ENCODE peak calls at places on chromosomes 12 and 14, in seven cellular contexts. One of them, this sample, is unnamed.

GRCh38 chr12:102543494-102543893 is 63.1 kb upstream of the IGF1 start:
- DNase-seq in A549: no peak
- DNase-seq in activated naive CD8-positive, alpha-beta T cell treated with anti-CD3 and anti-CD28 coated beads, Interleukin-2, amount 50 U/mL, for 24 hours: peak; percentile 4
- DNase-seq in HuH-7: peak; percentile 10
- DNase-seq in T-helper 22 cell: no peak
- DNase-seq in neural progenitor cell: no peak
- DNase-seq in heart left ventricle: no peak
- DNase-seq in this sample: no peak

GRCh38 chr14:38762436-38762835 is 340.6 kb downstream of the SEC23A start:
- DNase-seq in neural progenitor cell: no peak
- DNase-seq in activated naive CD8-positive, alpha-beta T cell treated with anti-CD3 and anti-CD28 coated beads, Interleukin-2, amount 50 U/mL, for 24 hours: no peak
- DNase-seq in A549: no peak
- DNase-seq in HuH-7: no peak
- DNase-seq in T-helper 22 cell: no peak
- DNase-seq in heart left ventricle: no peak
- DNase-seq in this sample: no peak

GRCh38 chr12:45331552-45331951 is 115.7 kb downstream of the ANO6 start:
- DNase-seq in T-helper 22 cell: no peak
- DNase-seq in A549: no peak
- DNase-seq in neural progenitor cell: no peak
- DNase-seq in HuH-7: no peak
- DNase-seq in activated naive CD8-positive, alpha-beta T cell treated with anti-CD3 and anti-CD28 coated beads, Interleukin-2, amount 50 U/mL, for 24 hours: no peak
- DNase-seq in heart left ventricle: no peak
- DNase-seq in this sample: no peak

GRCh38 chr14:96090441-96091148 is 51.4 kb downstream of the C14orf132 start:
- DNase-seq in neural progenitor cell: no peak
- DNase-seq in activated naive CD8-positive, alpha-beta T cell treated with anti-CD3 and anti-CD28 coated beads, Interleukin-2, amount 50 U/mL, for 24 hours: no peak
- DNase-seq in T-helper 22 cell: no peak
- DNase-seq in A549: no peak
- DNase-seq in heart left ventricle: peak; percentile 82
- DNase-seq in HuH-7: no peak
- DNase-seq in this sample: no peak

GRCh38 chr14:69044965-69045555 is 66.0 kb upstream of the ACTN1 start:
- DNase-seq in A549: no peak
- DNase-seq in HuH-7: no peak
- DNase-seq in activated naive CD8-positive, alpha-beta T cell treated with anti-CD3 and anti-CD28 coated beads, Interleukin-2, amount 50 U/mL, for 24 hours: no peak
- DNase-seq in neural progenitor cell: no peak
- DNase-seq in T-helper 22 cell: no peak
- DNase-seq in heart left ventricle: peak; percentile 59
- DNase-seq in this sample: no peak

GRCh38 chr12:82758743-82759142 is 72.0 kb downstream of the TMTC2 start:
- DNase-seq in HuH-7: no peak
- DNase-seq in activated naive CD8-positive, alpha-beta T cell treated with anti-CD3 and anti-CD28 coated beads, Interleukin-2, amount 50 U/mL, for 24 hours: no peak
- DNase-seq in T-helper 22 cell: no peak
- DNase-seq in A549: peak; percentile 12
- DNase-seq in heart left ventricle: no peak
- DNase-seq in neural progenitor cell: no peak
- DNase-seq in this sample: peak; percentile 41

GRCh38 chr14:66069830-66070541 is 416.2 kb upstream of the CCDC196 start:
- DNase-seq in neural progenitor cell: no peak
- DNase-seq in A549: no peak
- DNase-seq in activated naive CD8-positive, alpha-beta T cell treated with anti-CD3 and anti-CD28 coated beads, Interleukin-2, amount 50 U/mL, for 24 hours: no peak
- DNase-seq in T-helper 22 cell: no peak
- DNase-seq in heart left ventricle: no peak
- DNase-seq in HuH-7: no peak
- DNase-seq in this sample: peak; percentile 38

GRCh38 chr14:22534547-22534946 is 54.5 kb downstream of the DAD1 start:
- DNase-seq in A549: no peak
- DNase-seq in neural progenitor cell: no peak
- DNase-seq in HuH-7: no peak
- DNase-seq in heart left ventricle: no peak
- DNase-seq in T-helper 22 cell: no peak
- DNase-seq in activated naive CD8-positive, alpha-beta T cell treated with anti-CD3 and anti-CD28 coated beads, Interleukin-2, amount 50 U/mL, for 24 hours: no peak
- DNase-seq in this sample: no peak

GRCh38 chr12:3321881-3322280 is 169.1 kb upstream of the PRMT8 start:
- DNase-seq in heart left ventricle: no peak
- DNase-seq in neural progenitor cell: no peak
- DNase-seq in HuH-7: no peak
- DNase-seq in activated naive CD8-positive, alpha-beta T cell treated with anti-CD3 and anti-CD28 coated beads, Interleukin-2, amount 50 U/mL, for 24 hours: no peak
- DNase-seq in T-helper 22 cell: no peak
- DNase-seq in A549: no peak
- DNase-seq in this sample: no peak

GRCh38 chr14:74401504-74402241 is 24.3 kb downstream of the SYNDIG1L start:
- DNase-seq in heart left ventricle: peak; percentile 29
- DNase-seq in neural progenitor cell: peak; percentile 76
- DNase-seq in A549: no peak
- DNase-seq in T-helper 22 cell: peak; percentile 33
- DNase-seq in activated naive CD8-positive, alpha-beta T cell treated with anti-CD3 and anti-CD28 coated beads, Interleukin-2, amount 50 U/mL, for 24 hours: peak; percentile 66
- DNase-seq in HuH-7: no peak
- DNase-seq in this sample: no peak

GRCh38 chr14:70585221-70585620 is 15.2 kb downstream of the MED6 start:
- DNase-seq in heart left ventricle: no peak
- DNase-seq in neural progenitor cell: peak; percentile 6
- DNase-seq in A549: peak; percentile 21
- DNase-seq in HuH-7: no peak
- DNase-seq in activated naive CD8-positive, alpha-beta T cell treated with anti-CD3 and anti-CD28 coated beads, Interleukin-2, amount 50 U/mL, for 24 hours: no peak
- DNase-seq in T-helper 22 cell: no peak
- DNase-seq in this sample: peak; percentile 26

GRCh38 chr14:68598621-68599447 is 194.0 kb downstream of the ZFP36L1 start:
- DNase-seq in T-helper 22 cell: no peak
- DNase-seq in HuH-7: peak; percentile 68
- DNase-seq in activated naive CD8-positive, alpha-beta T cell treated with anti-CD3 and anti-CD28 coated beads, Interleukin-2, amount 50 U/mL, for 24 hours: no peak
- DNase-seq in A549: peak; percentile 95
- DNase-seq in heart left ventricle: peak; percentile 73
- DNase-seq in neural progenitor cell: no peak
- DNase-seq in this sample: no peak

GRCh38 chr12:70389678-70390077 is 23.6 kb downstream of the KCNMB4 start:
- DNase-seq in T-helper 22 cell: no peak
- DNase-seq in activated naive CD8-positive, alpha-beta T cell treated with anti-CD3 and anti-CD28 coated beads, Interleukin-2, amount 50 U/mL, for 24 hours: no peak
- DNase-seq in neural progenitor cell: no peak
- DNase-seq in A549: no peak
- DNase-seq in HuH-7: no peak
- DNase-seq in heart left ventricle: no peak
- DNase-seq in this sample: no peak

GRCh38 chr12:95633671-95634465 is 82.6 kb upstream of the USP44 start:
- DNase-seq in activated naive CD8-positive, alpha-beta T cell treated with anti-CD3 and anti-CD28 coated beads, Interleukin-2, amount 50 U/mL, for 24 hours: no peak
- DNase-seq in A549: no peak
- DNase-seq in heart left ventricle: no peak
- DNase-seq in HuH-7: no peak
- DNase-seq in T-helper 22 cell: no peak
- DNase-seq in neural progenitor cell: no peak
- DNase-seq in this sample: no peak

GRCh38 chr14:73188501-73188903 is 48.8 kb upstream of the PAPLN start:
- DNase-seq in HuH-7: no peak
- DNase-seq in A549: peak; percentile 45
- DNase-seq in heart left ventricle: no peak
- DNase-seq in neural progenitor cell: no peak
- DNase-seq in T-helper 22 cell: no peak
- DNase-seq in activated naive CD8-positive, alpha-beta T cell treated with anti-CD3 and anti-CD28 coated beads, Interleukin-2, amount 50 U/mL, for 24 hours: no peak
- DNase-seq in this sample: no peak

GRCh38 chr14:99885649-99885958 is 92.4 kb downstream of the EML1 start:
- DNase-seq in HuH-7: no peak
- DNase-seq in heart left ventricle: no peak
- DNase-seq in neural progenitor cell: no peak
- DNase-seq in T-helper 22 cell: no peak
- DNase-seq in A549: no peak
- DNase-seq in activated naive CD8-positive, alpha-beta T cell treated with anti-CD3 and anti-CD28 coated beads, Interleukin-2, amount 50 U/mL, for 24 hours: no peak
- DNase-seq in this sample: no peak

GRCh38 chr14:55446127-55446736 is 5.8 kb upstream of the TBPL2 start:
- DNase-seq in heart left ventricle: peak; percentile 50
- DNase-seq in neural progenitor cell: peak; percentile 91
- DNase-seq in A549: peak; percentile 80
- DNase-seq in activated naive CD8-positive, alpha-beta T cell treated with anti-CD3 and anti-CD28 coated beads, Interleukin-2, amount 50 U/mL, for 24 hours: peak; percentile 64
- DNase-seq in T-helper 22 cell: peak; percentile 12
- DNase-seq in HuH-7: peak; percentile 69
- DNase-seq in this sample: peak; percentile 83

GRCh38 chr12:12890815-12891645 is at the start of gene GPRC5A:
- DNase-seq in HuH-7: peak; percentile 57
- DNase-seq in neural progenitor cell: peak; percentile 54
- DNase-seq in A549: peak; percentile 99
- DNase-seq in T-helper 22 cell: no peak
- DNase-seq in heart left ventricle: peak; percentile 61
- DNase-seq in activated naive CD8-positive, alpha-beta T cell treated with anti-CD3 and anti-CD28 coated beads, Interleukin-2, amount 50 U/mL, for 24 hours: peak; percentile 34
- DNase-seq in this sample: no peak

GRCh38 chr12:52182898-52183543 is 8.8 kb downstream of the KRT80 start:
- DNase-seq in neural progenitor cell: no peak
- DNase-seq in A549: no peak
- DNase-seq in HuH-7: no peak
- DNase-seq in T-helper 22 cell: no peak
- DNase-seq in activated naive CD8-positive, alpha-beta T cell treated with anti-CD3 and anti-CD28 coated beads, Interleukin-2, amount 50 U/mL, for 24 hours: no peak
- DNase-seq in heart left ventricle: no peak
- DNase-seq in this sample: no peak

GRCh38 chr12:122082621-122083356 is 4.2 kb downstream of the MLXIP start:
- DNase-seq in A549: no peak
- DNase-seq in neural progenitor cell: no peak
- DNase-seq in heart left ventricle: no peak
- DNase-seq in T-helper 22 cell: no peak
- DNase-seq in activated naive CD8-positive, alpha-beta T cell treated with anti-CD3 and anti-CD28 coated beads, Interleukin-2, amount 50 U/mL, for 24 hours: no peak
- DNase-seq in HuH-7: no peak
- DNase-seq in this sample: no peak

GRCh38 chr12:68440068-68440581 is 108.0 kb upstream of the MDM1 start:
- DNase-seq in HuH-7: no peak
- DNase-seq in T-helper 22 cell: no peak
- DNase-seq in A549: no peak
- DNase-seq in heart left ventricle: no peak
- DNase-seq in neural progenitor cell: no peak
- DNase-seq in activated naive CD8-positive, alpha-beta T cell treated with anti-CD3 and anti-CD28 coated beads, Interleukin-2, amount 50 U/mL, for 24 hours: no peak
- DNase-seq in this sample: no peak

GRCh38 chr14:93010543-93011541 is 87.9 kb downstream of the CHGA start:
- DNase-seq in HuH-7: peak; percentile 47
- DNase-seq in heart left ventricle: no peak
- DNase-seq in neural progenitor cell: no peak
- DNase-seq in A549: no peak
- DNase-seq in T-helper 22 cell: no peak
- DNase-seq in activated naive CD8-positive, alpha-beta T cell treated with anti-CD3 and anti-CD28 coated beads, Interleukin-2, amount 50 U/mL, for 24 hours: no peak
- DNase-seq in this sample: no peak

GRCh38 chr14:85534435-85534834 is 4.5 kb downstream of the FLRT2 start:
- DNase-seq in T-helper 22 cell: no peak
- DNase-seq in activated naive CD8-positive, alpha-beta T cell treated with anti-CD3 and anti-CD28 coated beads, Interleukin-2, amount 50 U/mL, for 24 hours: no peak
- DNase-seq in heart left ventricle: no peak
- DNase-seq in neural progenitor cell: peak; percentile 62
- DNase-seq in A549: no peak
- DNase-seq in HuH-7: peak; percentile 5
- DNase-seq in this sample: no peak

GRCh38 chr12:79998554-79998953 is 63.7 kb upstream of the PPP1R12A start:
- DNase-seq in HuH-7: no peak
- DNase-seq in heart left ventricle: no peak
- DNase-seq in T-helper 22 cell: no peak
- DNase-seq in A549: no peak
- DNase-seq in neural progenitor cell: no peak
- DNase-seq in activated naive CD8-positive, alpha-beta T cell treated with anti-CD3 and anti-CD28 coated beads, Interleukin-2, amount 50 U/mL, for 24 hours: no peak
- DNase-seq in this sample: no peak

GRCh38 chr12:56103066-56103711 is 1.2 kb upstream of the PA2G4 start:
- DNase-seq in activated naive CD8-positive, alpha-beta T cell treated with anti-CD3 and anti-CD28 coated beads, Interleukin-2, amount 50 U/mL, for 24 hours: no peak
- DNase-seq in neural progenitor cell: no peak
- DNase-seq in HuH-7: no peak
- DNase-seq in T-helper 22 cell: no peak
- DNase-seq in A549: no peak
- DNase-seq in heart left ventricle: no peak
- DNase-seq in this sample: no peak

GRCh38 chr12:67475725-67476124 is 172.8 kb upstream of the DYRK2 start:
- DNase-seq in T-helper 22 cell: no peak
- DNase-seq in neural progenitor cell: no peak
- DNase-seq in A549: no peak
- DNase-seq in heart left ventricle: no peak
- DNase-seq in activated naive CD8-positive, alpha-beta T cell treated with anti-CD3 and anti-CD28 coated beads, Interleukin-2, amount 50 U/mL, for 24 hours: no peak
- DNase-seq in HuH-7: no peak
- DNase-seq in this sample: no peak

GRCh38 chr12:77837876-77838291 is 7.2 kb downstream of the NAV3 start:
- DNase-seq in A549: no peak
- DNase-seq in activated naive CD8-positive, alpha-beta T cell treated with anti-CD3 and anti-CD28 coated beads, Interleukin-2, amount 50 U/mL, for 24 hours: no peak
- DNase-seq in T-helper 22 cell: no peak
- DNase-seq in neural progenitor cell: no peak
- DNase-seq in HuH-7: no peak
- DNase-seq in heart left ventricle: peak; percentile 61
- DNase-seq in this sample: no peak

GRCh38 chr14:51682411-51682810 is 30.7 kb downstream of the FRMD6 start:
- DNase-seq in HuH-7: no peak
- DNase-seq in heart left ventricle: no peak
- DNase-seq in A549: no peak
- DNase-seq in activated naive CD8-positive, alpha-beta T cell treated with anti-CD3 and anti-CD28 coated beads, Interleukin-2, amount 50 U/mL, for 24 hours: no peak
- DNase-seq in T-helper 22 cell: no peak
- DNase-seq in neural progenitor cell: no peak
- DNase-seq in this sample: no peak

GRCh38 chr14:81245771-81246170 is 25.0 kb upstream of the GTF2A1 start:
- DNase-seq in T-helper 22 cell: no peak
- DNase-seq in neural progenitor cell: no peak
- DNase-seq in activated naive CD8-positive, alpha-beta T cell treated with anti-CD3 and anti-CD28 coated beads, Interleukin-2, amount 50 U/mL, for 24 hours: no peak
- DNase-seq in heart left ventricle: no peak
- DNase-seq in A549: no peak
- DNase-seq in HuH-7: no peak
- DNase-seq in this sample: no peak

GRCh38 chr14:71142375-71143038 is 235.2 kb downstream of the PCNX1 start:
- DNase-seq in neural progenitor cell: no peak
- DNase-seq in HuH-7: no peak
- DNase-seq in A549: no peak
- DNase-seq in T-helper 22 cell: no peak
- DNase-seq in activated naive CD8-positive, alpha-beta T cell treated with anti-CD3 and anti-CD28 coated beads, Interleukin-2, amount 50 U/mL, for 24 hours: peak; percentile 36
- DNase-seq in heart left ventricle: no peak
- DNase-seq in this sample: no peak

GRCh38 chr12:78086553-78087362 is 256.1 kb downstream of the NAV3 start:
- DNase-seq in heart left ventricle: no peak
- DNase-seq in T-helper 22 cell: no peak
- DNase-seq in neural progenitor cell: no peak
- DNase-seq in A549: no peak
- DNase-seq in HuH-7: no peak
- DNase-seq in activated naive CD8-positive, alpha-beta T cell treated with anti-CD3 and anti-CD28 coated beads, Interleukin-2, amount 50 U/mL, for 24 hours: no peak
- DNase-seq in this sample: no peak

GRCh38 chr14:101808020-101808641 is 46.6 kb downstream of the PPP2R5C start:
- DNase-seq in T-helper 22 cell: no peak
- DNase-seq in heart left ventricle: no peak
- DNase-seq in neural progenitor cell: peak; percentile 83
- DNase-seq in activated naive CD8-positive, alpha-beta T cell treated with anti-CD3 and anti-CD28 coated beads, Interleukin-2, amount 50 U/mL, for 24 hours: no peak
- DNase-seq in A549: peak; percentile 27
- DNase-seq in HuH-7: no peak
- DNase-seq in this sample: peak; percentile 18

GRCh38 chr12:114882083-114882482 is 198.1 kb upstream of the TBX3 start:
- DNase-seq in activated naive CD8-positive, alpha-beta T cell treated with anti-CD3 and anti-CD28 coated beads, Interleukin-2, amount 50 U/mL, for 24 hours: no peak
- DNase-seq in HuH-7: no peak
- DNase-seq in T-helper 22 cell: no peak
- DNase-seq in neural progenitor cell: no peak
- DNase-seq in A549: no peak
- DNase-seq in heart left ventricle: no peak
- DNase-seq in this sample: no peak

GRCh38 chr12:43758247-43758727 is 303 bp downstream of the PUS7L start:
- DNase-seq in HuH-7: peak; percentile 49
- DNase-seq in activated naive CD8-positive, alpha-beta T cell treated with anti-CD3 and anti-CD28 coated beads, Interleukin-2, amount 50 U/mL, for 24 hours: peak; percentile 20
- DNase-seq in neural progenitor cell: peak; percentile 43
- DNase-seq in heart left ventricle: no peak
- DNase-seq in T-helper 22 cell: no peak
- DNase-seq in A549: no peak
- DNase-seq in this sample: peak; percentile 51

GRCh38 chr14:64536488-64537245 is 3.9 kb upstream of the HSPA2 start:
- DNase-seq in activated naive CD8-positive, alpha-beta T cell treated with anti-CD3 and anti-CD28 coated beads, Interleukin-2, amount 50 U/mL, for 24 hours: no peak
- DNase-seq in neural progenitor cell: no peak
- DNase-seq in A549: peak; percentile 39
- DNase-seq in heart left ventricle: no peak
- DNase-seq in T-helper 22 cell: no peak
- DNase-seq in HuH-7: no peak
- DNase-seq in this sample: no peak

GRCh38 chr14:20799955-20800544 is 2.6 kb downstream of the RNASE1 start:
- DNase-seq in neural progenitor cell: peak; percentile 28
- DNase-seq in activated naive CD8-positive, alpha-beta T cell treated with anti-CD3 and anti-CD28 coated beads, Interleukin-2, amount 50 U/mL, for 24 hours: no peak
- DNase-seq in HuH-7: no peak
- DNase-seq in A549: no peak
- DNase-seq in T-helper 22 cell: no peak
- DNase-seq in heart left ventricle: peak; percentile 54
- DNase-seq in this sample: no peak

This sample was measured in T47D.